ENCODE peak calls at places on chromosome 1, in four cellular contexts. One of them, this sample, is unnamed.

GRCh38 chr1:65105596-65105995 is 42.4 kb upstream of the AK4 start:
- DNase-seq in A549: no peak
- DNase-seq in K562: no peak
- DNase-seq in HepG2: no peak
- DNase-seq in this sample: no peak

GRCh38 chr1:19222979-19223824 is 13.1 kb upstream of the UBR4 start:
- DNase-seq in A549: no peak
- DNase-seq in K562: no peak
- DNase-seq in HepG2: peak
- DNase-seq in this sample: no peak

GRCh38 chr1:47751188-47751587 is 246.0 kb downstream of the TRABD2B start:
- DNase-seq in K562: no peak
- DNase-seq in A549: no peak
- DNase-seq in HepG2: no peak
- DNase-seq in this sample: no peak

GRCh38 chr1:226722901-226723639 is 16.0 kb downstream of the ITPKB start:
- DNase-seq in HepG2: no peak
- DNase-seq in K562: no peak
- DNase-seq in A549: no peak
- DNase-seq in this sample: no peak

GRCh38 chr1:26889580-26890466 is at the start of gene GPN2:
- DNase-seq in K562: peak
- DNase-seq in HepG2: peak
- DNase-seq in A549: peak
- DNase-seq in this sample: peak

GRCh38 chr1:53114581-53115400 is 27.6 kb downstream of the SLC1A7 start:
- DNase-seq in HepG2: no peak
- DNase-seq in A549: no peak
- DNase-seq in K562: no peak
- DNase-seq in this sample: no peak

GRCh38 chr1:73782901-73783300 is 415.1 kb downstream of the LRRIQ3 start:
- DNase-seq in A549: no peak
- DNase-seq in K562: no peak
- DNase-seq in HepG2: no peak
- DNase-seq in this sample: no peak

GRCh38 chr1:31959941-31960340 is 21.8 kb upstream of the PTP4A2 start:
- DNase-seq in A549: no peak
- DNase-seq in K562: no peak
- DNase-seq in HepG2: no peak
- DNase-seq in this sample: no peak

GRCh38 chr1:1429671-1430073 is 5.8 kb upstream of the VWA1 start:
- DNase-seq in HepG2: peak
- DNase-seq in K562: no peak
- DNase-seq in A549: no peak
- DNase-seq in this sample: no peak

GRCh38 chr1:55064071-55064581 is 24.8 kb downstream of the PCSK9 start:
- DNase-seq in A549: no peak
- DNase-seq in K562: no peak
- DNase-seq in HepG2: no peak
- DNase-seq in this sample: no peak

GRCh38 chr1:186183219-186183618 is 191.8 kb downstream of the TPR start:
- DNase-seq in A549: no peak
- DNase-seq in HepG2: no peak
- DNase-seq in K562: no peak
- DNase-seq in this sample: no peak

GRCh38 chr1:14296795-14297194 is 301.7 kb upstream of the KAZN start:
- DNase-seq in A549: no peak
- DNase-seq in K562: no peak
- DNase-seq in HepG2: no peak
- DNase-seq in this sample: no peak

GRCh38 chr1:41610361-41610760 is 125.9 kb upstream of the EDN2 start:
- DNase-seq in HepG2: no peak
- DNase-seq in K562: no peak
- DNase-seq in A549: no peak
- DNase-seq in this sample: no peak

GRCh38 chr1:10823000-10823401 is 26.6 kb upstream of the CASZ1 start:
- DNase-seq in K562: no peak
- DNase-seq in HepG2: no peak
- DNase-seq in A549: no peak
- DNase-seq in this sample: no peak

GRCh38 chr1:117077267-117077666 is 17.1 kb downstream of the TTF2 start:
- DNase-seq in A549: no peak
- DNase-seq in HepG2: no peak
- DNase-seq in K562: no peak
- DNase-seq in this sample: no peak

GRCh38 chr1:1562556-1563195 is 12.0 kb downstream of the SSU72 start:
- DNase-seq in A549: no peak
- DNase-seq in HepG2: no peak
- DNase-seq in K562: no peak
- DNase-seq in this sample: no peak

DNA sequence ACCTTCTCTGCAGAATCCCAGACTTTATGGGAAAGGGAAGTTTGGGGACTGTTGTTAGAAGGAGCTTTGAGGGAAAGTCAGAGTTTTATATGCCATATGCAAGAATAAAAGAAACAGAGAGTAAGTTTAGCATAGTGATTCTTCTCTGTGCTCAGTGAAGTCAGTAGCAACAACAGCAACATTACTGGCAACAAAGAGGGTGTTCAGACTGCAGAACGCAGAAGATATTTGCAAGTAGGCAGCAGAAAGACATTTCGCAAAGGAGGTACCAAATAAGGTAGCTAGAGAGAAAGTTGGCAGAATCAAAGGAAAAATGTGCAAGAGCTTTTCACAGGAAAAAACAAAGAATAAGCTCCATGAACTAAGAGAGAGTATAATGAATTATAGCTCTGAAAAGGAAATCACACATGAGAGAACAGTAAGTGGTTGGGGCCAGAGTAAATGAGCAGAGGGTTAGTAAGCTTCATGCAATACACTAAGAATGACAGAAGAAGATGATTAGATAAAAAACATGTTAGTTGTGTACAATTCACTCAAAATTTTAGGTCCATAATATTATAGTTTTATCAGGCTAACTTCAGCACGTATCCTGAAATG is 98.1 kb downstream of the NEGR1 start:
- DNase-seq in A549: no peak
- DNase-seq in HepG2: no peak
- DNase-seq in K562: no peak
- DNase-seq in this sample: no peak
- TF ChIP-seq NR3C1 in A549: no peak
- TF ChIP-seq NR3C1 in HepG2: no peak
- TF ChIP-seq NR3C1 in K562: no peak
- TF ChIP-seq NR3C1 in this sample: no peak

DNA sequence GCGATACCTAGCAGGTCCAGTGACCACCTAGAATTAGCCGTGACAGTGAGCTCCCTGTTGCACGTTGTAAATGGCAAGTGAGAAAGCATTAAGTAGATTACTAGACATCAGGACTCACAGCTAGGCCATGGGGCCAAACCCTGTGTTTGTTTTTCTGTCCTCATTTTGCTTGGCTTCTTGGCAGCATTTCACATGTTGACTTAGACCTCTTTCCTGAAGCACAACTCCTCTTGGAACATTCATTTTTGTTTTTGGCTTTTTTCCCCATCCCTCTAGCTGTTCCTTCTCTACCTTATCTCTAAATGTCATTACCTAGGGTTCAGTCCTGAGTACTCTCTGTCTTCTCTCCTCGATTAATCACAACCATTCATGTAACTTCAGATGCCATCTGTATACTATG is 16.9 kb upstream of the PTPN14 start:
- DNase-seq in HepG2: no peak
- DNase-seq in K562: no peak
- DNase-seq in A549: no peak
- DNase-seq in this sample: no peak
- TF ChIP-seq NR3C1 in HepG2: no peak
- TF ChIP-seq NR3C1 in K562: no peak
- TF ChIP-seq NR3C1 in A549: no peak
- TF ChIP-seq NR3C1 in this sample: no peak

GRCh38 chr1:66243548-66244130 is 290.3 kb upstream of the SGIP1 start:
- DNase-seq in K562: no peak
- DNase-seq in HepG2: no peak
- DNase-seq in A549: no peak
- DNase-seq in this sample: no peak

GRCh38 chr1:66239834-66240233 is 294.1 kb upstream of the SGIP1 start:
- DNase-seq in A549: no peak
- DNase-seq in K562: peak
- DNase-seq in HepG2: no peak
- DNase-seq in this sample: peak

GRCh38 chr1:66242646-66243547 is 291.1 kb upstream of the SGIP1 start:
- DNase-seq in K562: peak
- DNase-seq in A549: peak
- DNase-seq in HepG2: peak
- DNase-seq in this sample: peak

GRCh38 chr1:66237722-66238479 is 296.1 kb upstream of the SGIP1 start:
- DNase-seq in HepG2: no peak
- DNase-seq in A549: no peak
- DNase-seq in K562: no peak
- DNase-seq in this sample: no peak

DNA sequence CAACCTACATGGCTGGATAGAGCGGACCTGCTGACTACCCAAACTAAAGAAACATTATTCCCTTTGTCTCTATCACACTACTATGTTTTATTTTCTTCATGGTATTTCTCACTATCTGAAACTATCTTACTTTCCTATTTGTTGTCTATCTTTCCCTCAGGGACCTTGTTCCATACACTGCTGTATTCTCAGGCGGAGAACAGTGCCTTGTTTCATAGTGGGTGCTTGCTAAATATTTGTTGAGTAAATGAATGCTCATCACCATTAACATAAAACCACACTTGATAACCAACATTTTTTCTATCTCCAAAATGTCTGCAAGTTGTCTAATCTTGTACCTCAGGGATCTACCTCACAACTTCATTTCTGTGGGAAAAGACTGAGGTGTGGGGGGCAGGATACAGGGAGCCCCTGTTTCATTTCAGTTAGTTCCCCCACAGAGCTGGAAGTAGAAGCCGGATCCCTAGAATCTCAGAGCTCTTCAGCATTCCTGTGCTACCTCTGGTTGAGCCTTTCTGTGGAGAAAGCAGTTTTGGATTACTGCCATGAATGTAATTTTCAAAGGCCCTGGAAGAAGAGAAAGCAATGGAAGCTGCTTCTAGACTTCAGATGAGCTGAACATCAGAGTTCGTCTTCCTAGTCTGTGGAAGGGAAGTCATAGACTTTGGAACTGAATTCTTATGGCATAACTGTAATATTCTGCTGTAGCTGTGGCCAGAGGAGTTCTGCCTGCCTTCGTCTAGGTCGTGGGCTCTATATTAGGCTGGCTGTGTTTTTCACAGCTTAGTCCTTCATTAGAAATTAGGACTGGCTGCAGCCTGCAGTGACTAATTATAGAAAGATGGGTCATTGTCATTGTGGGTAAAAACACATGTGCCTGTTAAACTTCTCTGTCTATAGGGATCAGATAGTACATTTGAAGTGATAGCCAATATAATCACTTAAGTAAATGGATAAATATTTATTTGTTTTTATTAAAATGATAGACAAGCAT is 293.2 kb upstream of the SGIP1 start:
- DNase-seq in HepG2: no peak
- DNase-seq in A549: no peak
- DNase-seq in K562: no peak
- DNase-seq in this sample: no peak
- TF ChIP-seq NR3C1 in HepG2: no peak
- TF ChIP-seq NR3C1 in A549: no peak
- TF ChIP-seq NR3C1 in K562: no peak
- TF ChIP-seq NR3C1 in this sample: no peak

DNA sequence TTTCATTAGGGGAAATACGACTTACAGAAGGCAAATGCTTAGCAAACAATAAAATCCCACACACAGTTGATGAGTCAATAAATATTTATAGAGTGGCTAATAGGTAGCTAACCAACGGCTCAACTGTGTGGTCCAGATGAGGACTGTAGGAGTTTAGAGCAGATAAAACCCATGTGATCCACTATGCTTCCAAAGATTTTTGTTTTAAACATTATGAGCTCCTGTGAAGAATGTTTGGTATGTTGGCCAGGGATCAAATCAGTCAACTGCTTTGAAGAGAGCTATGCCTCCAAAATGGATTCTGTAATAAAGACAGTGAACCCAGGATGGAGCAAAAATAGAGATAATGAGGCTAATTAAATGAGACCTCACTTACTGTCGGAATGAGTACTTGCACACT is 72.3 kb upstream of the COL11A1 start:
- DNase-seq in HepG2: no peak
- DNase-seq in A549: no peak
- DNase-seq in K562: no peak
- DNase-seq in this sample: no peak
- TF ChIP-seq NR3C1 in HepG2: no peak
- TF ChIP-seq NR3C1 in A549: no peak
- TF ChIP-seq NR3C1 in K562: no peak
- TF ChIP-seq NR3C1 in this sample: no peak

GRCh38 chr1:56644941-56645662 is at the start of gene PRKAA2:
- DNase-seq in K562: peak
- DNase-seq in HepG2: peak
- DNase-seq in A549: peak
- DNase-seq in this sample: peak
- TF ChIP-seq NR3C1 in K562: no peak
- TF ChIP-seq NR3C1 in HepG2: no peak
- TF ChIP-seq NR3C1 in A549: no peak
- TF ChIP-seq NR3C1 in this sample: no peak

GRCh38 chr1:109263234-109263596 is 13.9 kb downstream of the CELSR2 start:
- DNase-seq in HepG2: no peak
- DNase-seq in K562: no peak
- DNase-seq in A549: no peak
- DNase-seq in this sample: no peak

GRCh38 chr1:109265741-109266330 is 16.5 kb downstream of the CELSR2 start:
- DNase-seq in HepG2: no peak
- DNase-seq in K562: no peak
- DNase-seq in A549: no peak
- DNase-seq in this sample: no peak

GRCh38 chr1:109263597-109264378 is 14.4 kb downstream of the CELSR2 start:
- DNase-seq in K562: peak
- DNase-seq in HepG2: peak
- DNase-seq in A549: peak
- DNase-seq in this sample: peak

GRCh38 chr1:109265016-109265415 is 15.7 kb downstream of the CELSR2 start:
- DNase-seq in K562: no peak
- DNase-seq in A549: no peak
- DNase-seq in HepG2: no peak
- DNase-seq in this sample: no peak

DNA sequence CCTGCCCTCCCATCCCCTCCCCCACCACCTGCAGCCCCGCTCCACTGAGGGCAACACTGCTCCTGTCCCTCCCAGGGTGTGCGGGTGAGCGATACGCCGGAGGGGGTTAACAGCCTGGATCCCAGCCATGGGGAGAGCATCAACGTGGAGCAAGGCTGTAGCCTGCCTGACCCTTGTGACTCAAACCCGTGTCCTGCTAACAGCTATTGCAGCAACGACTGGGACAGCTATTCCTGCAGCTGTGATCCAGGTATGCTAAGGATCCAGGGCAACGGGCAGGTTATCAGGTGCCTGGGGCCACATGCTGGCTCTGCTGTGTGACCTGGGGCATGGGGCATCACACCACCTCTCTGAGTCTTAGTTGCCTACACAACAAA is 15.0 kb downstream of the CELSR2 start:
- DNase-seq in K562: no peak
- DNase-seq in HepG2: no peak
- DNase-seq in A549: no peak
- DNase-seq in this sample: no peak
- TF ChIP-seq NR3C1 in K562: no peak
- TF ChIP-seq NR3C1 in HepG2: no peak
- TF ChIP-seq NR3C1 in A549: no peak
- TF ChIP-seq NR3C1 in this sample: no peak

GRCh38 chr1:230215049-230215448 is 148.0 kb downstream of the GALNT2 start:
- DNase-seq in K562: no peak
- DNase-seq in A549: no peak
- DNase-seq in HepG2: peak
- DNase-seq in this sample: peak
- TF ChIP-seq NR3C1 in K562: no peak
- TF ChIP-seq NR3C1 in A549: no peak
- TF ChIP-seq NR3C1 in HepG2: no peak
- TF ChIP-seq NR3C1 in this sample: no peak

GRCh38 chr1:153260980-153261792 is 1.7 kb downstream of the LORICRIN start:
- DNase-seq in K562: peak
- DNase-seq in A549: no peak
- DNase-seq in HepG2: no peak
- DNase-seq in this sample: peak
- TF ChIP-seq NR3C1 in K562: no peak
- TF ChIP-seq NR3C1 in A549: no peak
- TF ChIP-seq NR3C1 in HepG2: no peak
- TF ChIP-seq NR3C1 in this sample: no peak